ENCODE peak calls at places on chromosomes 13 and 19, in six cellular contexts. One of them, this sample, is unnamed.
A peak's percentile ranks its signal among the peaks of the same experiment; 100 is the strongest.

GRCh38 chr13:30463820-30464495 is 1.8 kb downstream of the HMGB1 start:
- DNase-seq in sigmoid colon: peak; percentile 76
- DNase-seq in stomach: peak; percentile 61
- DNase-seq in breast epithelium: peak; percentile 48
- DNase-seq in GM23338: no peak
- DNase-seq in Panc1: no peak
- DNase-seq in this sample: peak; percentile 94

GRCh38 chr13:97295279-97296182 is 73.4 kb downstream of the MBNL2 start:
- DNase-seq in sigmoid colon: no peak
- DNase-seq in stomach: no peak
- DNase-seq in breast epithelium: no peak
- DNase-seq in GM23338: no peak
- DNase-seq in Panc1: no peak
- DNase-seq in this sample: no peak

GRCh38 chr13:82330499-82330898 is 1551.8 kb downstream of the SLITRK1 start:
- DNase-seq in sigmoid colon: no peak
- DNase-seq in stomach: no peak
- DNase-seq in breast epithelium: no peak
- DNase-seq in GM23338: peak; percentile 65
- DNase-seq in Panc1: no peak
- DNase-seq in this sample: no peak

GRCh38 chr19:33564836-33565338 is 43.3 kb upstream of the PEPD start:
- DNase-seq in sigmoid colon: peak; percentile 21
- DNase-seq in stomach: no peak
- DNase-seq in breast epithelium: no peak
- DNase-seq in GM23338: peak; percentile 17
- DNase-seq in Panc1: no peak
- DNase-seq in this sample: no peak

GRCh38 chr13:50459046-50459445 is 384.4 kb downstream of the DLEU7 start:
- DNase-seq in sigmoid colon: no peak
- DNase-seq in stomach: no peak
- DNase-seq in breast epithelium: no peak
- DNase-seq in GM23338: no peak
- DNase-seq in Panc1: no peak
- DNase-seq in this sample: no peak

GRCh38 chr13:37194428-37194861 is 89.0 kb upstream of the CSNK1A1L start:
- DNase-seq in sigmoid colon: no peak
- DNase-seq in stomach: no peak
- DNase-seq in breast epithelium: no peak
- DNase-seq in GM23338: no peak
- DNase-seq in Panc1: no peak
- DNase-seq in this sample: no peak

GRCh38 chr13:30453727-30454126 is 12.0 kb downstream of the HMGB1 start:
- DNase-seq in sigmoid colon: no peak
- DNase-seq in stomach: no peak
- DNase-seq in breast epithelium: no peak
- DNase-seq in GM23338: no peak
- DNase-seq in Panc1: no peak
- DNase-seq in this sample: no peak

GRCh38 chr13:109162248-109163051 is 533.0 kb downstream of the MYO16 start:
- DNase-seq in sigmoid colon: no peak
- DNase-seq in stomach: no peak
- DNase-seq in breast epithelium: no peak
- DNase-seq in GM23338: no peak
- DNase-seq in Panc1: no peak
- DNase-seq in this sample: no peak

GRCh38 chr19:45881909-45882528 is 3.9 kb downstream of the IRF2BP1 start:
- DNase-seq in sigmoid colon: no peak
- DNase-seq in stomach: peak; percentile 81
- DNase-seq in breast epithelium: no peak
- DNase-seq in GM23338: peak; percentile 76
- DNase-seq in Panc1: no peak
- DNase-seq in this sample: no peak

GRCh38 chr13:75430618-75431209 is 51.3 kb downstream of the TBC1D4 start:
- DNase-seq in sigmoid colon: no peak
- DNase-seq in stomach: no peak
- DNase-seq in breast epithelium: no peak
- DNase-seq in GM23338: no peak
- DNase-seq in Panc1: no peak
- DNase-seq in this sample: no peak

GRCh38 chr13:37681295-37682032 is 82.9 kb upstream of the POSTN start:
- DNase-seq in sigmoid colon: no peak
- DNase-seq in stomach: no peak
- DNase-seq in breast epithelium: no peak
- DNase-seq in GM23338: no peak
- DNase-seq in Panc1: no peak
- DNase-seq in this sample: no peak

GRCh38 chr13:53848546-53848945 is 819.9 kb downstream of the OLFM4 start:
- DNase-seq in sigmoid colon: no peak
- DNase-seq in stomach: no peak
- DNase-seq in breast epithelium: no peak
- DNase-seq in GM23338: no peak
- DNase-seq in Panc1: no peak
- DNase-seq in this sample: no peak

GRCh38 chr19:33300016-33300981 is 2.0 kb downstream of the CEBPA start:
- DNase-seq in sigmoid colon: peak; percentile 78
- DNase-seq in stomach: peak; percentile 32
- DNase-seq in breast epithelium: no peak
- DNase-seq in GM23338: no peak
- DNase-seq in Panc1: no peak
- DNase-seq in this sample: no peak

GRCh38 chr13:31639443-31640163 is 99.7 kb upstream of the RXFP2 start:
- DNase-seq in sigmoid colon: no peak
- DNase-seq in stomach: no peak
- DNase-seq in breast epithelium: no peak
- DNase-seq in GM23338: no peak
- DNase-seq in Panc1: no peak
- DNase-seq in this sample: no peak

GRCh38 chr13:45048890-45049407 is 59.6 kb downstream of the GPALPP1 start:
- DNase-seq in sigmoid colon: no peak
- DNase-seq in stomach: no peak
- DNase-seq in breast epithelium: no peak
- DNase-seq in GM23338: no peak
- DNase-seq in Panc1: no peak
- DNase-seq in this sample: no peak

GRCh38 chr13:21149568-21149967 is 26.8 kb downstream of the SKA3 start:
- DNase-seq in sigmoid colon: no peak
- DNase-seq in stomach: no peak
- DNase-seq in breast epithelium: no peak
- DNase-seq in GM23338: no peak
- DNase-seq in Panc1: no peak
- DNase-seq in this sample: no peak

GRCh38 chr13:44840131-44840530 is 149.1 kb downstream of the NUFIP1 start:
- DNase-seq in sigmoid colon: no peak
- DNase-seq in stomach: no peak
- DNase-seq in breast epithelium: no peak
- DNase-seq in GM23338: no peak
- DNase-seq in Panc1: no peak
- DNase-seq in this sample: no peak

GRCh38 chr19:46696052-46696451 is 20.9 kb downstream of the PRKD2 start:
- DNase-seq in sigmoid colon: no peak
- DNase-seq in stomach: no peak
- DNase-seq in breast epithelium: no peak
- DNase-seq in GM23338: no peak
- DNase-seq in Panc1: no peak
- DNase-seq in this sample: no peak

GRCh38 chr19:1811472-1811894 is 593 bp downstream of the ATP8B3 start:
- DNase-seq in sigmoid colon: peak; percentile 86
- DNase-seq in stomach: peak; percentile 83
- DNase-seq in breast epithelium: peak; percentile 80
- DNase-seq in GM23338: no peak
- DNase-seq in Panc1: no peak
- DNase-seq in this sample: peak; percentile 86
- TF ChIP-seq POLR2AphosphoS5 in sigmoid colon: peak; percentile 27
- TF ChIP-seq POLR2AphosphoS5 in stomach: peak; percentile 72
- TF ChIP-seq POLR2AphosphoS5 in breast epithelium: no peak
- TF ChIP-seq POLR2AphosphoS5 in GM23338: no peak
- TF ChIP-seq POLR2AphosphoS5 in Panc1: peak; percentile 22
- TF ChIP-seq POLR2AphosphoS5 in this sample: no peak

GRCh38 chr19:50821248-50821612 is 2.4 kb downstream of the KLK1 start:
- DNase-seq in sigmoid colon: no peak
- DNase-seq in stomach: no peak
- DNase-seq in breast epithelium: no peak
- DNase-seq in GM23338: no peak
- DNase-seq in Panc1: no peak
- DNase-seq in this sample: no peak
- H3K4me3 ChIP-seq in sigmoid colon: no peak overlapping the region
- H3K4me3 ChIP-seq in stomach: no peak overlapping the region
- H3K4me3 ChIP-seq in breast epithelium: no peak overlapping the region
- H3K4me3 ChIP-seq in GM23338: peak overlapping the region; percentile 50
- H3K4me3 ChIP-seq in Panc1: no peak overlapping the region
- H3K4me3 ChIP-seq in this sample: no peak overlapping the region

DNA sequence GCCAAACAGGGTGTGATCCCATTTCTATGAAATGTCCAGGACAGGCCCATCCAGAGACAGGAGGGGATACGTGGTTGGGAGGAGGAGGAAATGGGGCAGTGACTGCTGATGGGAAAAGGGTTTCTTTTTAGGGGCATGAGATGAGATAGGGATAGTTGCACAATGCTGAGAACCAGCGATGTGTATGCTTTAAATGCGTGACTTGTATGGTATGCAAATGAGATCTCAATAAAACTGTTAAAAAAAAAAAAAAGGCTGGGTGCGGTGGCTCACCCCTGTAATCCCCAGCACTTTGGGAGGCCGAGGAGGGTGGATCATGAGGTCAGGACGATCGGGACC is 9.8 kb upstream of the TICAM1 start:
- DNase-seq in sigmoid colon: no peak
- DNase-seq in stomach: no peak
- DNase-seq in breast epithelium: no peak
- DNase-seq in GM23338: no peak
- DNase-seq in Panc1: no peak
- DNase-seq in this sample: no peak
- H3K27ac ChIP-seq in sigmoid colon: no peak overlapping the region
- H3K27ac ChIP-seq in stomach: no peak overlapping the region
- H3K27ac ChIP-seq in breast epithelium: no peak overlapping the region
- H3K27ac ChIP-seq in GM23338: no peak overlapping the region
- H3K27ac ChIP-seq in Panc1: no peak overlapping the region
- H3K27ac ChIP-seq in this sample: no peak overlapping the region

GRCh38 chr13:112836940-112837339 is 132.1 kb upstream of the MCF2L start:
- DNase-seq in sigmoid colon: peak; percentile 56
- DNase-seq in stomach: no peak
- DNase-seq in breast epithelium: no peak
- DNase-seq in GM23338: no peak
- DNase-seq in Panc1: no peak
- DNase-seq in this sample: no peak

GRCh38 chr13:112833551-112834257 is 135.3 kb upstream of the MCF2L start:
- DNase-seq in sigmoid colon: peak; percentile 43
- DNase-seq in stomach: no peak
- DNase-seq in breast epithelium: no peak
- DNase-seq in GM23338: no peak
- DNase-seq in Panc1: no peak
- DNase-seq in this sample: no peak

GRCh38 chr13:112835796-112836195 is 133.2 kb upstream of the MCF2L start:
- DNase-seq in sigmoid colon: peak; percentile 35
- DNase-seq in stomach: no peak
- DNase-seq in breast epithelium: no peak
- DNase-seq in GM23338: no peak
- DNase-seq in Panc1: no peak
- DNase-seq in this sample: no peak

GRCh38 chr13:112837371-112838037 is 131.5 kb upstream of the MCF2L start:
- DNase-seq in sigmoid colon: peak; percentile 53
- DNase-seq in stomach: no peak
- DNase-seq in breast epithelium: no peak
- DNase-seq in GM23338: no peak
- DNase-seq in Panc1: no peak
- DNase-seq in this sample: no peak

GRCh38 chr13:112835344-112835743 is 133.7 kb upstream of the MCF2L start:
- DNase-seq in sigmoid colon: peak; percentile 50
- DNase-seq in stomach: no peak
- DNase-seq in breast epithelium: no peak
- DNase-seq in GM23338: no peak
- DNase-seq in Panc1: no peak
- DNase-seq in this sample: no peak
- TF ChIP-seq POLR2AphosphoS5 in sigmoid colon: no peak
- TF ChIP-seq POLR2AphosphoS5 in stomach: no peak
- TF ChIP-seq POLR2AphosphoS5 in breast epithelium: no peak
- TF ChIP-seq POLR2AphosphoS5 in GM23338: no peak
- TF ChIP-seq POLR2AphosphoS5 in Panc1: no peak
- TF ChIP-seq POLR2AphosphoS5 in this sample: no peak

DNA sequence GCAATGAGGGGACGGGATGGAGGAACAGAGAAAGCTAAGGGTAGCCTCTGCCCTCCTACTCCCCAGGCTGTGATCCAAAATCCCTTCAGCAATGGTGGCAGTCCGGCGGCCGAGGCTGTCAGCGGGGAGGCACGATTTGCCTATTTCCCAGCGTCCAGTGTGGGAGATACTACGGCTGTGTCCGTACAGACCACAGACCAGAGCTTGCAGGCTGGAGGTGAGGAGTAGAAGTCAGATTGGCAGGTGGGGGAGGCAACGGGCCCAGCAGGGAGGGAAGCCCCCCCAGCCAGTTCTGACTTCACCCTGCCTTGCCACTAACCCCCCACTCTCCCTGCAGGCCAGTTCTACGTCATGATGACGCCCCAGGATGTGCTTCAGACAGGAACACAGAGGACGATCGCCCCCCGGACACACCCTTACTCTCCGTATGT is 1.6 kb downstream of the USF2 start:
- DNase-seq in sigmoid colon: no peak
- DNase-seq in stomach: no peak
- DNase-seq in breast epithelium: no peak
- DNase-seq in GM23338: no peak
- DNase-seq in Panc1: no peak
- DNase-seq in this sample: no peak
- H3K4me3 ChIP-seq in sigmoid colon: no peak overlapping the region
- H3K4me3 ChIP-seq in stomach: no peak overlapping the region
- H3K4me3 ChIP-seq in breast epithelium: no peak overlapping the region
- H3K4me3 ChIP-seq in GM23338: no peak overlapping the region
- H3K4me3 ChIP-seq in Panc1: peak overlapping the region; percentile 36
- H3K4me3 ChIP-seq in this sample: peak overlapping the region; percentile 90

DNA sequence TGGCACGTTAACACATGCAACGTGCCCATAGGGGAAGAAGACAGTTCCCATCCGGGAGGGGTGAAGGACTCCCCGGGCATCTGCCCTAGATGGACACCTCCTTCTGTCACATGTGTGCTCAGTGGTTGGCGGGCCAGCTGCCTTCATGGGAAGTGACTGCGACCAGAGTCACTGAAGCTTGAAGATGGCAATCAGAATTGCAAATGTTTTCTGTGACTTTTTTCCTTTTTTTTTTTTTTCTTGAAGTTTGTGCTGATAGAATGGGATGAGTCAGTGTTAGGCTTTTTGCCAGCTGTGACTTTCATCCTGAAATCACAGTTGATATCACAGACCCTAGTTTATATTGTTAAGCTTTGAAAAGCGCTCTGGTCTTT is 109.2 kb upstream of the MCF2L start:
- DNase-seq in sigmoid colon: no peak
- DNase-seq in stomach: no peak
- DNase-seq in breast epithelium: no peak
- DNase-seq in GM23338: no peak
- DNase-seq in Panc1: no peak
- DNase-seq in this sample: peak; percentile 76
- H3K27ac ChIP-seq in sigmoid colon: no peak overlapping the region
- H3K27ac ChIP-seq in stomach: no peak overlapping the region
- H3K27ac ChIP-seq in breast epithelium: no peak overlapping the region
- H3K27ac ChIP-seq in GM23338: no peak overlapping the region
- H3K27ac ChIP-seq in Panc1: no peak overlapping the region
- H3K27ac ChIP-seq in this sample: no peak overlapping the region

This sample was measured in spleen.